ENCODE peak calls at places on chromosomes 5 and 9, in six cellular contexts. I is ovary, U is heart left ventricle, L is thyroid gland, X is endodermal cell, V is mesenchymal stem cell. E is an unnamed sample. For H3K36me3 and H3K4me1, the result is how much of the 10 kb centered on the place peaks cover.

GRCh38 chr5:82421119-82421518 is 143.0 kb upstream of the RPS23 start:
- DNase-seq in V (peak), I (no peak), L (no peak), U (no peak), X (no peak), E (no peak)

GRCh38 chr9:6925841-6926240 is 168.1 kb downstream of the KDM4C start:
- DNase-seq in X (no peak), U (no peak), L (peak), V (no peak), I (no peak), E (no peak)

GRCh38 chr5:80411589-80412219 is 3.8 kb downstream of the ZFYVE16 start:
- DNase-seq in I (no peak), L (no peak), V (peak), U (no peak), X (no peak), E (no peak)

GRCh38 chr5:17001418-17001817 is 65.3 kb upstream of the MYO10 start:
- DNase-seq in L (no peak), I (no peak), V (peak), X (no peak), U (no peak), E (no peak)

GRCh38 chr5:61965074-61965473 is 340.9 kb upstream of the KIF2A start:
- DNase-seq in U (no peak), L (no peak), X (no peak), I (no peak), V (peak), E (no peak)

GRCh38 chr9:6506571-6506970 is 93.6 kb downstream of the UHRF2 start:
- DNase-seq in L (no peak), U (no peak), V (peak), X (no peak), I (no peak), E (no peak)

GRCh38 chr9:124291801-124292396 is 34.1 kb downstream of the NEK6 start:
- DNase-seq in V (peak), I (no peak), X (no peak), L (no peak), U (peak), E (no peak)

GRCh38 chr5:58259685-58260152 is 200.2 kb downstream of the PLK2 start:
- DNase-seq in L (peak), V (peak), U (no peak), X (peak), I (no peak), E (no peak)

GRCh38 chr9:69771775-69772418 is 12.1 kb upstream of the PTAR1 start:
- DNase-seq in X (no peak), L (no peak), V (peak), I (no peak), U (no peak), E (no peak)

GRCh38 chr9:122900791-122901190 is 4.4 kb downstream of the RC3H2 start:
- DNase-seq in U (no peak), L (no peak), V (peak), I (no peak), X (no peak), E (no peak)

GRCh38 chr5:53922508-53923498 is 362.4 kb downstream of the NDUFS4 start:
- DNase-seq in V (peak), I (no peak), L (no peak), X (no peak), U (no peak), E (no peak)

GRCh38 chr5:137560414-137560813 is 61.3 kb upstream of the SPOCK1 start:
- DNase-seq in X (no peak), V (no peak), U (no peak), L (no peak), I (no peak), E (no peak)

GRCh38 chr5:106454651-106455415 is 1215.9 kb downstream of the EFNA5 start:
- DNase-seq in I (no peak), X (peak), L (peak), V (peak), U (no peak), E (no peak)

GRCh38 chr5:5317976-5318375 is 104.5 kb upstream of the ICE1 start:
- DNase-seq in L (no peak), U (no peak), I (no peak), V (no peak), X (peak), E (no peak)

GRCh38 chr9:107954303-107954702 is 464.7 kb upstream of the KLF4 start:
- DNase-seq in I (no peak), L (no peak), X (no peak), V (no peak), U (no peak), E (no peak)

GRCh38 chr5:17120209-17120608 is 97.2 kb upstream of the BASP1 start:
- DNase-seq in X (no peak), U (no peak), V (no peak), L (no peak), I (no peak), E (no peak)

GRCh38 chr5:33261305-33261704 is 179.5 kb upstream of the TARS1 start:
- DNase-seq in V (peak), U (no peak), I (no peak), L (no peak), X (no peak), E (no peak)

GRCh38 chr5:26791021-26791420 is 247.4 kb downstream of the CDH9 start:
- DNase-seq in U (no peak), L (no peak), X (no peak), I (no peak), V (peak), E (no peak)

GRCh38 chr9:19320495-19320894 is 59.5 kb downstream of the RPS6 start:
- DNase-seq in U (no peak), X (no peak), V (no peak), L (no peak), I (no peak), E (no peak)

GRCh38 chr5:152329191-152329590 is 75.9 kb downstream of the NMUR2 start:
- DNase-seq in V (no peak), X (no peak), L (no peak), U (no peak), I (no peak), E (no peak)

GRCh38 chr5:37396352-37396751 is 17.2 kb downstream of the WDR70 start:
- DNase-seq in U (no peak), L (no peak), X (no peak), I (no peak), V (no peak), E (no peak)

GRCh38 chr9:136107155-136107952 is 11.3 kb downstream of the TMEM250 start:
- DNase-seq in V (no peak), X (no peak), I (no peak), L (no peak), U (no peak), E (no peak)

GRCh38 chr5:16552666-16553343 is 64.0 kb downstream of the RETREG1 start:
- DNase-seq in U (peak), V (peak), X (peak), L (peak), I (peak), E (no peak)

GRCh38 chr5:124847907-124848306 is 101.5 kb upstream of the ZNF608 start:
- DNase-seq in U (no peak), I (no peak), L (no peak), X (no peak), V (no peak), E (no peak)

GRCh38 chr5:166992874-166993722 is 1298.3 kb upstream of the WWC1 start:
- DNase-seq in U (no peak), V (no peak), I (no peak), L (no peak), X (peak), E (no peak)

GRCh38 chr5:143386725-143387124 is 16.8 kb downstream of the NR3C1 start:
- DNase-seq in I (no peak), U (no peak), V (no peak), X (no peak), L (no peak), E (no peak)

GRCh38 chr9:137781906-137782585 is 95.5 kb upstream of the CACNA1B start:
- DNase-seq in U (no peak), X (no peak), L (no peak), I (no peak), V (no peak), E (no peak)

GRCh38 chr5:15794117-15794985 is 294.4 kb downstream of the FBXL7 start:
- DNase-seq in L (no peak), U (no peak), V (peak), I (no peak), X (no peak), E (no peak)

GRCh38 chr9:5608298-5609254 is 20.3 kb upstream of the RIC1 start:
- DNase-seq in I (no peak), L (peak), V (no peak), X (no peak), U (no peak), E (no peak)

GRCh38 chr9:24832307-24832706 is 286.6 kb upstream of the IZUMO3 start:
- DNase-seq in X (peak), I (no peak), V (no peak), L (no peak), U (no peak), E (no peak)

GRCh38 chr9:137828527-137829259 is 48.9 kb upstream of the CACNA1B start:
- DNase-seq in V (peak), U (no peak), L (peak), I (no peak), X (peak), E (no peak)

GRCh38 chr5:119330367-119331183 is 25.2 kb upstream of the TNFAIP8 start:
- DNase-seq in X (peak), L (no peak), I (no peak), U (no peak), V (no peak), E (no peak)

GRCh38 chr9:137390553-137391410 is 32.2 kb downstream of the EXD3 start:
- DNase-seq in X (no peak), U (no peak), V (no peak), L (peak), I (no peak), E (no peak)

DNA sequence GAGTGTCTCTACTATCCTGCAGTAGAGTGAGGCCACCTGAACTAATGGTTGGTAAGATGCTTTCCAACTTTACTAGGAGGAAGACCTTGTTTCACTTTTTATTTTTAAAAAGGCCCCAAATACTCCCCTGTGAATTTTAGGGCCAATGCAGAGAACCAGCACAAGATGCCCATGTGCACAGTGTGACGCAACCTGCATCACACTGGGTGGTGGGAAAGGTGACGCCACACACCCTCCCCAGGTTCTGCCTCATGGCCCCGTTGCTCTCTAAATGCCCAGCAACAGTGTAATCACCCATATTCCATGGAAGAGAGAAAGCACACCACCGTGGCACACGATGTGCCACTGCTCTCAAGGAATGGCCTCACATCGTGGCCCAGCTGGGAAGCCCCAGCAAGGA is 6.4 kb downstream of the SURF4 start:
- DNase-seq in X (no peak), L (no peak), I (no peak), U (no peak), V (no peak), E (no peak)
- H3K36me3 ChIP-seq in X (half or more), L (under half), I (under half), U (half or more), V (half or more), E (under half)

DNA sequence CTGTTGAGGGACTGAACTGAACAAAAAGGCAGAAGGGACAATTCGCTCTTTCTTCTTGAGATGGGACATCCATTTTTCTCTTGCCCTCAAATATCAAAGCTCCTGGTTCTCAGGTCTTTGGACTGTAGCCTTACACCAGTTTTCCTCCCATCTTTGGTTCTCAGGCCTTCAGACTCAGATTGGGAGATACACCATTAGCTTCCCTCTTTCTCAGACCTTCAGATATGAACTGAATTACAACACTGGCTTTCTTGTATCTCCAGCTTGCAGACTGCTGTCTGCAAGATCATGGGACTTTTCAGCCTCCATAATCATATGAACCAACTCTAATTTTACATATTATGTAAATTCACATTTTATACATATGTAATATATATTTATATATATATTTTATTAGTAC is 12.6 kb upstream of the CCNG1 start:
- DNase-seq in I (no peak), X (no peak), V (no peak), U (no peak), L (no peak), E (no peak)
- H3K4me1 ChIP-seq in I (under half), X (under half), V (under half), U (under half), L (under half), E (under half)

DNA sequence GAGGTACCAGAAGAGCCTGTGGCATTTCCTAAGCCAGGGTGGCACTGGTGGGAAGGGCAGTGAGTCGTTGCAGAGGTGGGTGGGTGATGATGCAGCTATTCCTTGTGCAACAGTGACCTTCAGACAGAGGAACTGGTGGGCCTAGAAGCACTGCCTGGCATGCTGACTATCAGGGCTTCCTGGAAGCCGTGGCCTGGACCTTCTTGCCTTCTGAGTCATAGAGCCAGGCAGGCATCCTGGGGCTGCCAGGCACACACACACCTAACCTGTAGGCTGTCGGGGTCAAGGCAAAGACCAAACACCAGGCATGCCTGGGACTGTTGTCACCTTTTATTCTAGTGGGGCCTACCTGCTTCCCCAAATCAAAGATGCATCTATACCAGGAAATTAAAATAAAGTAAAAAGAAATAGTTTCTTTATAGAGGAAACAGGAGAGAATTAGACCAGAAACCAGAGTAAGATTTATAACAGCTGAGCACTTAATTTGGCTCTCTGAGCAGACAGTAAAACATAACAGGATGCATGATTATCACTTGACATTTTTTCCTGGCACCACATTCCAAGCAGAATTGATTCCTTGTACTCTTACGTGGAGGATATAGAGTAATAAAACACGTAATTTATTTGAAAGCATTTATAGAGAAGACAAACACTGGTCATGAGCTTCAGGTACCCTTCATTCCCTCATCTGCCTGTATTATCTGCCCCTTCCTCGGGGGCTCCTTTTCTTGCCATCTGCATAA is 25.1 kb downstream of the NANS start:
- DNase-seq in X (no peak), L (no peak), I (no peak), V (peak), U (no peak), E (no peak)
- H3K36me3 ChIP-seq in X (half or more), L (under half), I (under half), V (under half), U (half or more), E (half or more)

GRCh38 chr9:129485140-129485758 is 135.7 kb downstream of the C9orf50 start:
- DNase-seq in X (no peak), U (no peak), L (no peak), I (no peak), V (no peak), E (no peak)
- H3K4me1 ChIP-seq in X (under half), U (half or more), L (half or more), I (under half), V (half or more), E (half or more)

GRCh38 chr5:103275851-103276250 is 17.3 kb downstream of the MACIR start:
- DNase-seq in X (no peak), I (no peak), L (no peak), U (no peak), V (no peak), E (no peak)

GRCh38 chr5:103272377-103272776 is 13.8 kb downstream of the MACIR start:
- DNase-seq in X (no peak), L (no peak), V (no peak), I (no peak), U (no peak), E (no peak)

GRCh38 chr5:103270581-103270980 is 12.0 kb downstream of the MACIR start:
- DNase-seq in U (no peak), I (no peak), L (no peak), V (no peak), X (no peak), E (no peak)

GRCh38 chr5:103271570-103272289 is 13.2 kb downstream of the MACIR start:
- DNase-seq in X (no peak), I (no peak), U (no peak), V (no peak), L (no peak), E (no peak)

GRCh38 chr5:103273952-103274351 is 15.4 kb downstream of the MACIR start:
- DNase-seq in X (no peak), V (no peak), L (no peak), U (no peak), I (no peak), E (no peak)
- H3K36me3 ChIP-seq in X (under half), V (under half), L (under half), U (under half), I (under half), E (under half)

E was measured in vagina.